ENCODE peak calls at places on chromosomes 5 and 9, in ten cellular contexts. C, M, H, K, A, S, O, E, T and W are unnamed samples.

GRCh38 chr5:13987843-13988464 is 43.5 kb upstream of the DNAH5 start:
- DNase-seq in C (peak; percentile 30), M (peak; percentile 40), H (peak; percentile 21), K (peak; percentile 57), A (peak; percentile 37), S (peak; percentile 56), O (peak; percentile 75), E (no peak), T (peak; percentile 64), W (peak; percentile 59)

GRCh38 chr5:148963679-148964078 is 99.2 kb downstream of the SH3TC2 start:
- DNase-seq in C (no peak), M (no peak), H (no peak), K (no peak), A (no peak), S (no peak), O (no peak), E (no peak), T (no peak), W (no peak)

GRCh38 chr9:108180511-108180910 is 675.3 kb downstream of the ACTL7B start:
- DNase-seq in C (no peak), M (no peak), H (no peak), K (no peak), A (peak; percentile 23), S (no peak), O (peak; percentile 18), E (no peak), T (no peak), W (no peak)

GRCh38 chr5:180238631-180239030 is 29.6 kb upstream of the RASGEF1C start:
- DNase-seq in C (no peak), M (no peak), H (no peak), K (no peak), A (no peak), S (no peak), O (no peak), E (no peak), T (no peak), W (no peak)

GRCh38 chr5:138640855-138641254 is 65.7 kb upstream of the HSPA9 start:
- DNase-seq in C (no peak), M (no peak), H (no peak), K (no peak), A (no peak), S (no peak), O (no peak), E (no peak), T (no peak), W (no peak)

GRCh38 chr5:56200856-56201638 is 32.1 kb downstream of the ANKRD55 start:
- DNase-seq in C (no peak), M (peak; percentile 77), H (peak; percentile 33), K (peak; percentile 83), A (peak; percentile 64), S (peak; percentile 25), O (peak; percentile 83), E (peak; percentile 53), T (peak; percentile 72), W (peak; percentile 22)

GRCh38 chr9:131676431-131676972 is 63.4 kb downstream of the RAPGEF1 start:
- DNase-seq in C (no peak), M (peak; percentile 54), H (no peak), K (no peak), A (peak; percentile 54), S (no peak), O (no peak), E (no peak), T (peak; percentile 20), W (no peak)

GRCh38 chr5:23014817-23015216 is 161.7 kb upstream of the CDH12 start:
- DNase-seq in C (no peak), M (no peak), H (no peak), K (no peak), A (no peak), S (no peak), O (no peak), E (no peak), T (no peak), W (no peak)

GRCh38 chr5:24598926-24599325 is 45.9 kb downstream of the CDH10 start:
- DNase-seq in C (no peak), M (no peak), H (no peak), K (no peak), A (no peak), S (no peak), O (no peak), E (no peak), T (no peak), W (no peak)

GRCh38 chr5:157219491-157220271 is 39.0 kb downstream of the ITK start:
- DNase-seq in C (no peak), M (peak; percentile 56), H (no peak), K (no peak), A (no peak), S (no peak), O (no peak), E (no peak), T (peak; percentile 71), W (no peak)

GRCh38 chr5:1782385-1783213 is 17.0 kb downstream of the MRPL36 start:
- DNase-seq in C (peak; percentile 5), M (no peak), H (no peak), K (no peak), A (no peak), S (no peak), O (no peak), E (no peak), T (no peak), W (no peak)

GRCh38 chr5:1780621-1780945 is 19.1 kb downstream of the MRPL36 start:
- DNase-seq in C (no peak), M (no peak), H (no peak), K (no peak), A (no peak), S (no peak), O (peak; percentile 11), E (no peak), T (no peak), W (no peak)

GRCh38 chr5:1781726-1782384 is 17.8 kb downstream of the MRPL36 start:
- DNase-seq in C (peak; percentile 3), M (no peak), H (no peak), K (no peak), A (no peak), S (no peak), O (no peak), E (no peak), T (no peak), W (no peak)

GRCh38 chr5:1779782-1780620 is 19.6 kb downstream of the MRPL36 start:
- DNase-seq in C (peak; percentile 9), M (no peak), H (no peak), K (no peak), A (no peak), S (no peak), O (no peak), E (no peak), T (no peak), W (no peak)

DNA sequence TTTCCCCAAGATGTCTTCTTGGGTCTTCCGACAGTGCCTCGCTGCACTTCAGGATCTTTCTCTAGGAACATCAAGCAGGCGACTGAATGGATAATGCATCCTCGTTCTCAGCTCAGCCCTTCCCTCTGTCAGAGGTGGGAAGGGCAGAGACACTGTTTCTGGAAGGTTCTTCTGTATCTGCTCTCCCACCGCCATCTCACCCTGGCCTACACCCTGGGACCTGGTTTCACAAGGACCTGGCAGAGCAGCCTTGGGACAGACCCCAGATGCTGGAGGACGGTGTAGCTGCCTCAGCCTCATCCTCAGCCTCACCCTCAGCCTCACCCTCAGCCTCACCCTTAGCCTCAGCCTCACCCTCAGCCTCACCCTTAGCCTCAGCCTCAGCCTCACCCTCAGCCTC is 18.5 kb downstream of the MRPL36 start:
- DNase-seq in C (no peak), M (no peak), H (no peak), K (no peak), A (no peak), S (no peak), O (no peak), E (no peak), T (no peak), W (no peak)
- TF ChIP-seq CTCF in C (no peak), M (no peak), H (no peak), K (no peak), A (no peak), S (no peak), O (no peak), E (no peak), T (no peak), W (no peak)

DNA sequence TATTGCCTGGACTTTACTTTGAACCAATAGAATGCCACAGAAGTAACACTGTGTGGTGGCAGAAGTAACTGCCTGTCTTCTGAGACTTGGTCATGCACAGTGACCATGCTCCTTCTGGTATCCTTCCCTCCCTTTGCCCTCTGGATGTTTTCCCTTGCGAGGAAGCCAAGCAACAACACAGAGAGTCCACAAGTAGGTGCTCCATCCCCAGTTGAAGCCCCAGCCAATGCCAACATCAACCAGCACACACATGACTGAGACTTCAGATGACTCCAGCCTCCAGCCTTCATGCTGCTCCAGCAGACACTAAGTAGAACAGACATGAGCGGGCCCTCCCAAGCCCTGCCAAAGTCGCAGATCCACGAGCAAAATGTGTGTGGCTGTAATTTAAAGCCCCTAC is 129.6 kb downstream of the EPB41L4A start:
- DNase-seq in C (no peak), M (no peak), H (no peak), K (no peak), A (no peak), S (no peak), O (no peak), E (no peak), T (no peak), W (no peak)
- TF ChIP-seq CTCF in C (no peak), M (no peak), H (no peak), K (no peak), A (no peak), S (no peak), O (no peak), E (no peak), T (no peak), W (no peak)

DNA sequence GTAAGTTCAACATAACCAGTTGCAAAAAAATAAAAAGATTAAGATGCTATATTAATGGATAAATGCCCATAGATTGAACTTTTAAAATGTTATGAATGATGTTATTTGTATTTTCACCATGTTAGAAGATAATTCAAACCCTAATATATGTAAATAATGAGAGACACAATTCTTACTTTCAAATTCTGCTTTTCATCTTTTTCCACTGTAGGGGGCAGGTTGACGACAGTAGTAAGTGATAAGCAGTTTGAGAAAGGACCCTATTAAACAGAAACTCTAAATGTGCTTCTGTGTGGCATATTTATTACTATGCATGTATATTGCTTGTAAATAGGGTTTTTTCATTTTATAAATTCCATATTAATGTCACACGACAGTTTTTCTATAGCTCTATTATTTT is 591.1 kb downstream of the SEMA5A start:
- DNase-seq in C (no peak), M (no peak), H (no peak), K (no peak), A (no peak), S (no peak), O (peak; percentile 33), E (no peak), T (no peak), W (no peak)
- TF ChIP-seq CTCF in C (no peak), M (no peak), H (no peak), K (no peak), A (no peak), S (peak; percentile 14), O (peak; percentile 27), E (no peak), T (peak; percentile 35), W (no peak)

DNA sequence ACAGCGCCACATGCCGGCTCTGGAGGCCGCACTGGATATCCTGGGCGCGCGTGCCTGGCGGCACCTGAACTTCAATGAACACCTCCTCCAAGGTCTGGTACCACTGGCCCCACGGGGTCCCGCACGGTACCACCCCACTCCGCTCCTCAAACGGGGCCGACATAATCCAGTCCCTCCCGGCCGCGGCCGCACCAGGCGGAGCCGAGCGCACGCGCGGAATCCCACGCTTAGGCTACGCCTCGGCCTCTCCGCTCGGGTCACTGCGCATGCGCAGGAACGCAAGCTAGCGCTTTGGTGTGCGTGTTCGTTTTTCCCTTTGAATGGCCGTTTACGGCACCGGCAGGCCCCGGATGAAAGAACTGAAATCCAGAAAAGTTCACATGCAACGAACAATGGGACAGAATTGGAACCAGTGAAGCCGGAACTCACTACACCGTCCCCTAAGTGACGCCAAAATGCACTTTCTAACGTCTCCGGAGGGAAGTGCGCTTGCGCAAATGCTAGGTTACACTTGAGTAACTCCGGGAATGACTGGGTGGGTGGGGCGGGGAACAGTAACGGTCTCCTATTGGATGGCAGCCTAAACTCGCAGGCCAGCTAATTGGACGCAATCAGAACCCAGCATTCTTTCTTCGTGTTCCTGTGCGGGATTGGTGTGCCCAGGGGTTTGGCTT is at the start of gene NUDCD2:
- DNase-seq in C (peak; percentile 95), M (peak; percentile 97), H (peak; percentile 91), K (peak; percentile 96), A (peak; percentile 94), S (peak; percentile 93), O (peak; percentile 99), E (peak; percentile 97), T (peak; percentile 98), W (peak; percentile 97)
- TF ChIP-seq CTCF in C (no peak), M (peak; percentile 14), H (peak; percentile 34), K (no peak), A (peak; percentile 39), S (peak; percentile 46), O (peak; percentile 21), E (peak; percentile 28), T (peak; percentile 21), W (no peak)